ENCODE peak calls at places on chromosomes 6 and 20, in four cellular contexts. J is left ventricle myocardium inferior, G is COLO829, C is nephron progenitor cell. K is an unnamed sample.

GRCh38 chr6:47187883-47188587 is 121.7 kb downstream of the TNFRSF21 start:
- DNase-seq in G (no peak), C (no peak), J (no peak), K (no peak)

GRCh38 chr6:156801712-156802111 is 24.5 kb downstream of the ARID1B start:
- DNase-seq in G (no peak), J (no peak), C (no peak), K (no peak)

GRCh38 chr6:155315516-155315871 is 1.2 kb upstream of the TFB1M start:
- DNase-seq in C (no peak), G (no peak), J (no peak), K (no peak)

GRCh38 chr6:49576618-49577017 is 26.1 kb downstream of the C6orf141 start:
- DNase-seq in G (no peak), J (no peak), C (no peak), K (no peak)

GRCh38 chr6:107819217-107819616 is 4.9 kb downstream of the SCML4 start:
- DNase-seq in J (no peak), G (no peak), C (no peak), K (no peak)

GRCh38 chr20:63826753-63827152 is 4.3 kb downstream of the ZBTB46 start:
- DNase-seq in C (no peak), J (no peak), G (no peak), K (no peak)

GRCh38 chr6:89050155-89050554 is 30.4 kb upstream of the PNRC1 start:
- DNase-seq in G (no peak), C (no peak), J (peak; percentile 40), K (peak; percentile 50)

GRCh38 chr6:98002678-98003077 is 719.7 kb upstream of the MMS22L start:
- DNase-seq in J (no peak), C (no peak), G (no peak), K (no peak)

GRCh38 chr20:53934421-53935352 is 135.7 kb downstream of the BCAS1 start:
- DNase-seq in G (no peak), J (peak; percentile 33), C (no peak), K (no peak)

GRCh38 chr20:38764563-38765355 is 16.5 kb downstream of the ACTR5 start:
- DNase-seq in J (no peak), C (no peak), G (peak; percentile 50), K (no peak)

GRCh38 chr6:4637691-4638433 is 138.3 kb upstream of the CDYL start:
- DNase-seq in G (peak; percentile 57), C (no peak), J (no peak), K (no peak)